ENCODE peak calls at places on chromosomes 3 and 15, in four cellular contexts. One of them, this sample, is unnamed.

GRCh38 chr3:50317303-50317702 is 5.2 kb downstream of the HYAL2 start:
- DNase-seq in neural progenitor cell: no peak
- DNase-seq in astrocyte of the cerebellum: no peak
- DNase-seq in astrocyte of the spinal cord: no peak
- DNase-seq in this sample: no peak

GRCh38 chr3:38649500-38650247 is at the start of gene SCN5A:
- DNase-seq in neural progenitor cell: peak
- DNase-seq in astrocyte of the cerebellum: no peak
- DNase-seq in astrocyte of the spinal cord: no peak
- DNase-seq in this sample: peak

GRCh38 chr3:4839278-4839677 is 140.0 kb upstream of the BHLHE40 start:
- DNase-seq in neural progenitor cell: no peak
- DNase-seq in astrocyte of the cerebellum: no peak
- DNase-seq in astrocyte of the spinal cord: no peak
- DNase-seq in this sample: no peak

GRCh38 chr15:67564590-67565345 is 22.3 kb downstream of the MAP2K5 start:
- DNase-seq in neural progenitor cell: peak
- DNase-seq in astrocyte of the cerebellum: no peak
- DNase-seq in astrocyte of the spinal cord: no peak
- DNase-seq in this sample: no peak

GRCh38 chr3:159892171-159892791 is 96.4 kb upstream of the IL12A start:
- DNase-seq in neural progenitor cell: no peak
- DNase-seq in astrocyte of the cerebellum: no peak
- DNase-seq in astrocyte of the spinal cord: no peak
- DNase-seq in this sample: no peak

GRCh38 chr3:130626021-130626420 is 109.0 kb downstream of the COL6A6 start:
- DNase-seq in neural progenitor cell: no peak
- DNase-seq in astrocyte of the cerebellum: peak
- DNase-seq in astrocyte of the spinal cord: peak
- DNase-seq in this sample: peak

GRCh38 chr3:151278223-151278622 is at the start of gene P2RY14:
- DNase-seq in neural progenitor cell: no peak
- DNase-seq in astrocyte of the cerebellum: no peak
- DNase-seq in astrocyte of the spinal cord: no peak
- DNase-seq in this sample: no peak

GRCh38 chr15:45664451-45664850 is 29.6 kb downstream of the SQOR start:
- DNase-seq in neural progenitor cell: no peak
- DNase-seq in astrocyte of the cerebellum: no peak
- DNase-seq in astrocyte of the spinal cord: peak
- DNase-seq in this sample: no peak

GRCh38 chr15:98914626-98915025 is 93.0 kb downstream of the PGPEP1L start:
- DNase-seq in neural progenitor cell: no peak
- DNase-seq in astrocyte of the cerebellum: peak
- DNase-seq in astrocyte of the spinal cord: peak
- DNase-seq in this sample: peak

GRCh38 chr3:78645628-78646310 is 1122.0 kb downstream of the ROBO1 start:
- DNase-seq in neural progenitor cell: peak
- DNase-seq in astrocyte of the cerebellum: peak
- DNase-seq in astrocyte of the spinal cord: peak
- DNase-seq in this sample: peak

GRCh38 chr3:186417791-186418190 is 55.8 kb upstream of the DGKG start:
- DNase-seq in neural progenitor cell: no peak
- DNase-seq in astrocyte of the cerebellum: no peak
- DNase-seq in astrocyte of the spinal cord: peak
- DNase-seq in this sample: peak

GRCh38 chr3:71645140-71645539 is 61.6 kb upstream of the FOXP1 start:
- DNase-seq in neural progenitor cell: no peak
- DNase-seq in astrocyte of the cerebellum: no peak
- DNase-seq in astrocyte of the spinal cord: no peak
- DNase-seq in this sample: no peak

GRCh38 chr3:177589921-177590336 is 392.6 kb upstream of the TBL1XR1 start:
- DNase-seq in neural progenitor cell: peak
- DNase-seq in astrocyte of the cerebellum: peak
- DNase-seq in astrocyte of the spinal cord: peak
- DNase-seq in this sample: peak

GRCh38 chr3:123678108-123678511 is 93.3 kb upstream of the HACD2 start:
- DNase-seq in neural progenitor cell: no peak
- DNase-seq in astrocyte of the cerebellum: peak
- DNase-seq in astrocyte of the spinal cord: peak
- DNase-seq in this sample: peak

GRCh38 chr15:62653122-62653521 is 389.4 kb upstream of the TPM1 start:
- DNase-seq in neural progenitor cell: no peak
- DNase-seq in astrocyte of the cerebellum: no peak
- DNase-seq in astrocyte of the spinal cord: no peak
- DNase-seq in this sample: no peak

GRCh38 chr15:51727141-51727897 is 10.1 kb downstream of the LYSMD2 start:
- DNase-seq in neural progenitor cell: no peak
- DNase-seq in astrocyte of the cerebellum: no peak
- DNase-seq in astrocyte of the spinal cord: no peak
- DNase-seq in this sample: peak

GRCh38 chr3:182115328-182116045 is 403.8 kb downstream of the SOX2 start:
- DNase-seq in neural progenitor cell: no peak
- DNase-seq in astrocyte of the cerebellum: peak
- DNase-seq in astrocyte of the spinal cord: peak
- DNase-seq in this sample: peak

GRCh38 chr3:46087871-46088270 is 60.6 kb upstream of the XCR1 start:
- DNase-seq in neural progenitor cell: no peak
- DNase-seq in astrocyte of the cerebellum: peak
- DNase-seq in astrocyte of the spinal cord: peak
- DNase-seq in this sample: no peak

GRCh38 chr3:133962879-133963278 is 66.8 kb downstream of the SLCO2A1 start:
- DNase-seq in neural progenitor cell: no peak
- DNase-seq in astrocyte of the cerebellum: peak
- DNase-seq in astrocyte of the spinal cord: peak
- DNase-seq in this sample: peak

GRCh38 chr3:127680146-127680661 is 7.5 kb downstream of the ABTB1 start:
- DNase-seq in neural progenitor cell: no peak
- DNase-seq in astrocyte of the cerebellum: no peak
- DNase-seq in astrocyte of the spinal cord: no peak
- DNase-seq in this sample: no peak

GRCh38 chr15:28918141-28918983 is 32.6 kb downstream of the APBA2 start:
- DNase-seq in neural progenitor cell: peak
- DNase-seq in astrocyte of the cerebellum: no peak
- DNase-seq in astrocyte of the spinal cord: no peak
- DNase-seq in this sample: peak

GRCh38 chr15:28920781-28921331 is 35.1 kb downstream of the APBA2 start:
- DNase-seq in neural progenitor cell: no peak
- DNase-seq in astrocyte of the cerebellum: no peak
- DNase-seq in astrocyte of the spinal cord: no peak
- DNase-seq in this sample: no peak

GRCh38 chr15:28921336-28921735 is 35.6 kb downstream of the APBA2 start:
- DNase-seq in neural progenitor cell: no peak
- DNase-seq in astrocyte of the cerebellum: no peak
- DNase-seq in astrocyte of the spinal cord: no peak
- DNase-seq in this sample: no peak

GRCh38 chr15:28919201-28919627 is 33.4 kb downstream of the APBA2 start:
- DNase-seq in neural progenitor cell: no peak
- DNase-seq in astrocyte of the cerebellum: no peak
- DNase-seq in astrocyte of the spinal cord: no peak
- DNase-seq in this sample: no peak

GRCh38 chr15:28919679-28920655 is 34.2 kb downstream of the APBA2 start:
- DNase-seq in neural progenitor cell: no peak
- DNase-seq in astrocyte of the cerebellum: no peak
- DNase-seq in astrocyte of the spinal cord: no peak
- DNase-seq in this sample: no peak
- H3K4me3 ChIP-seq in neural progenitor cell: no peak
- H3K4me3 ChIP-seq in astrocyte of the cerebellum: no peak
- H3K4me3 ChIP-seq in astrocyte of the spinal cord: no peak
- H3K4me3 ChIP-seq in this sample: no peak

GRCh38 chr15:57647071-57647790 is 55.5 kb downstream of the MYZAP start:
- DNase-seq in neural progenitor cell: no peak
- DNase-seq in astrocyte of the cerebellum: no peak
- DNase-seq in astrocyte of the spinal cord: no peak
- DNase-seq in this sample: no peak
- H3K4me3 ChIP-seq in neural progenitor cell: no peak
- H3K4me3 ChIP-seq in astrocyte of the cerebellum: no peak
- H3K4me3 ChIP-seq in astrocyte of the spinal cord: no peak
- H3K4me3 ChIP-seq in this sample: no peak

DNA sequence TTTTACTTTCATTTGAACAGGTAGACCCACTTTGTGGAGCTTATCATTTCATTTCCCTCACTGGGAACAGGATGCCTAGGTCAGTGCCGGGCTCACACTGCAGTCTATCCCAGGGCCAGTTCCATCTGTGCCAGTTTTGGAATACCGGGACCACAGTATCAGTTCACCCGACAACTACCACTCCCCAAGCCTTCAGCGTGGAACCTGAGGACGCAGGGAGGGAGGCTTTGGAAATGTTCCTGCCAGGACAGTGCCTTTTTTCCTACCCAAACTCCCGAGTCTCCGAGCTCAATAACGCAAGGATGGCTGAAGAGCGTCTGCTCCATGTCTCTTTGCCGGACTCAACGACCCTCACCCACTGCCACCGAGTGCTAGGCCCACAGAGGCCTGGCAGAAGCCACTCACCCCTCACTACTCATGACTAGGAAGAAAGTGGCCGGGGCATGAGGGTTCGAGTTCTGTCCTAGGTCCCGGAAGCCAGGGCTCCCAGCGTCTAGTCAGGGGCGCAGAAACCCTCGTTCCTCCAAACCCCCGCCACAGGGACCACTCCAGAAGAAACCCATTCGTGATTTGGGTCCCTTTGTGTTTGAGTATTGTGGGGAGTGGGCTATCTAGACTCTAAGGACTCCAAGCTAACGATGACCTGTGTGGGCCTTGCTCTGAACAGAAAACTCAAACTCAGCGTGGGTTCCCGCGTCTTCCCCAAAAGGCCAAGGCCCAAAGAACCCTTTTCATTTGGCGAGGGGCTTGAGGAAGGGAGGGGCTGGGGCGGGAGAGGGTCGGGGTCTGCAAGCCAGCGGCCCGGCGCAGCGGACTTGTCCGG is 11.4 kb downstream of the ZIC1 start:
- DNase-seq in neural progenitor cell: peak
- DNase-seq in astrocyte of the cerebellum: no peak
- DNase-seq in astrocyte of the spinal cord: peak
- DNase-seq in this sample: no peak
- H3K4me3 ChIP-seq in neural progenitor cell: peak
- H3K4me3 ChIP-seq in astrocyte of the cerebellum: peak
- H3K4me3 ChIP-seq in astrocyte of the spinal cord: peak
- H3K4me3 ChIP-seq in this sample: no peak

DNA sequence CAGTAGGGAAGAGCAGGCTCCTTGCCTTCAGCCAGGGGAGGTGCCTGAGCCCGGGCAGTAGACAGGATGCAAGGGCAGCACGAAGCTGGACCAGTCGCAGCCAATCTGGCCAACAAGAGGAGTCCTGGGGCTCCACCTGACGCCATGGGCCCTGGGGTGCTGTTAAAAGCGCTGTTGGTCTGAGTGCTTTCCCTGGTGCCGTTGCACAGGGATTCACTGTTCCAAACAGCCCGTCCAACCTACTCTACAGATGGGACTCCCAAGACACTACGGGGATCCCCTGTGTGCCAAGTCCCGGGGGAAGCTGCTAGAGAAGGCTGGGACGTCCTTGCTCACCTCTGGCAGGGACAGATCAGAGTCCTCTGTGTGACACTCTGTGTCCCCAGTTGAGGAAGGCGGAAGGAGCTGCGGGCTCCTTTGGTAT is 632 bp downstream of the CTSH start:
- DNase-seq in neural progenitor cell: no peak
- DNase-seq in astrocyte of the cerebellum: no peak
- DNase-seq in astrocyte of the spinal cord: no peak
- DNase-seq in this sample: no peak
- H3K4me3 ChIP-seq in neural progenitor cell: peak
- H3K4me3 ChIP-seq in astrocyte of the cerebellum: peak
- H3K4me3 ChIP-seq in astrocyte of the spinal cord: no peak
- H3K4me3 ChIP-seq in this sample: peak

DNA sequence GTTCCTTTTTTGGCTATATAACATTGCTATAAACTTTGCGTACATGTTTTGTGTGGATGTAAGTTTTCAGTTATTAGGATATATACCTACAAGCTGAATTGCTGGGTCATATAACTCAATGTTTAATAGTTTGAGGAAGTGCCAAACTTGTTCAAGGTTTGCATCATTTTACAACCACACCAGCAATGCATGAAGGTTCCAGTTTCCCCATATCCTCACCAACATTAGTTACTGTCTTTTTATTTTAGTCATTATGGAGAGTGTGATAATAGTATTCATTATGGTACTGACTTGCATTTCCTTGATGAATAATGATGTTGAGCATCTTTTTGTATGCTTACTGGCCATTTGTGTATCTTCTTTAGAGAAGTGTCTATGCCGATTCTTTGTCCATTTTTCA is 112.3 kb downstream of the NR1I2 start:
- DNase-seq in neural progenitor cell: no peak
- DNase-seq in astrocyte of the cerebellum: no peak
- DNase-seq in astrocyte of the spinal cord: no peak
- DNase-seq in this sample: no peak
- H3K4me3 ChIP-seq in neural progenitor cell: no peak
- H3K4me3 ChIP-seq in astrocyte of the cerebellum: no peak
- H3K4me3 ChIP-seq in astrocyte of the spinal cord: no peak
- H3K4me3 ChIP-seq in this sample: no peak

DNA sequence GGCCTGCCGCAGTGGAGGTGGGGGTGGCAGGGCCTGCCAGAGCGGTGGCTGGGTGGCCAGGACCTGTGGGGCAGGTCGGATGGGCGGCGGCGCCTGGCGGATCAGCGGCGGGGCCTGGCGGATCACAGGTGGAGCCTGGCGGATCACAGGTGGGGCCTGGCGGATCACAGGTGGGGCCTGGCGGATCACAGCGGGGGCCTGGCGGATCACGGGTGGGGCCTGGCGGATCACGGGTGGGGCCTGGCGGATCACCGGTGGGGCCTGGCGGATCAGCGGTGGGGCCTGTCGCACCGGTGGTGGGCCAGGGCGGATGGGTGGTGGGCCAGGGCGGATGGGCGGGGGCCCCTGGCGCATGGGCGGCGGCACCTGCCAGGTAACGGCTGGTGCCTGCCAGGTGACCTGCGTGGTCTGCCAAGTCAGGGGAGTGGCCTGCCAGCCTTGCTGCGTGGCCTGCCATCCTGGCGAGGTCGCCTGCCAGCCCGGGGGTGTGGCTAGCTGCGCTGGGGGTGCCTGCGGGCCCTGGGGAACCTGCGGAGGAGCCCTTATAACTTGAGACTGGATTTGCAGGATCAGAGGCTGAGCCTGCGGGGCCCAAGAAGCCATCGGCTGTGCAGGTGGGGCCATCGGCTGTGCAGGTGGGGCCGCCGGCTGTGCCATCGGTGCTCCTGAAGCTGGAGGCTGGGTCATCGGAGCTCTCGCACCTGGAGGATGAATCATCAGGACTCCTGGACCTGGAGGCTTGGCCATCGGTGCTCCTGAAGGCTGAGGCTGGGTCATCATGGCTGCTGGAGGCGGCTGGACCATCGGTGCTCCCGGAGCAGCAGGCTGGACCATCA is 1.3 kb downstream of the MAGEL2 start:
- DNase-seq in neural progenitor cell: no peak
- DNase-seq in astrocyte of the cerebellum: no peak
- DNase-seq in astrocyte of the spinal cord: no peak
- DNase-seq in this sample: no peak
- H3K4me3 ChIP-seq in neural progenitor cell: peak
- H3K4me3 ChIP-seq in astrocyte of the cerebellum: no peak
- H3K4me3 ChIP-seq in astrocyte of the spinal cord: no peak
- H3K4me3 ChIP-seq in this sample: no peak